ENCODE peak calls at places on chromosomes 5 and 9, in four cellular contexts. Z, O, Q and S are unnamed samples.

GRCh38 chr9:93114169-93114983 is 18.4 kb downstream of the CARD19 start:
- DNase-seq in Q (no peak), Z (no peak), O (no peak), S (peak; percentile 58)

GRCh38 chr5:149210229-149210628 is 61.4 kb upstream of the AFAP1L1 start:
- DNase-seq in Q (peak; percentile 44), Z (no peak), O (no peak), S (no peak)

GRCh38 chr5:103741984-103742383 is 179.4 kb upstream of the NUDT12 start:
- DNase-seq in O (no peak), Z (no peak), Q (no peak), S (no peak)

GRCh38 chr5:80191991-80192398 is 63.9 kb downstream of the SERINC5 start:
- DNase-seq in Q (no peak), Z (peak; percentile 31), O (no peak), S (peak; percentile 41)

GRCh38 chr9:112162644-112163413 is 12.3 kb downstream of the SUSD1 start:
- DNase-seq in Z (no peak), Q (no peak), O (no peak), S (no peak)

GRCh38 chr5:157562111-157562581 is 13.4 kb downstream of the ADAM19 start:
- DNase-seq in Q (no peak), Z (no peak), O (no peak), S (no peak)

GRCh38 chr5:140202610-140203009 is 27.6 kb downstream of the CYSTM1 start:
- DNase-seq in Q (no peak), O (no peak), Z (no peak), S (no peak)

GRCh38 chr5:15790446-15791005 is 290.5 kb downstream of the FBXL7 start:
- DNase-seq in Z (no peak), O (no peak), Q (no peak), S (no peak)

GRCh38 chr5:115192098-115192497 is 22.4 kb upstream of the TRIM36 start:
- DNase-seq in Z (no peak), Q (no peak), O (no peak), S (no peak)

GRCh38 chr5:150498971-150499370 is 9.0 kb upstream of the NDST1 start:
- DNase-seq in O (no peak), Z (no peak), Q (no peak), S (no peak)

GRCh38 chr5:140007311-140007710 is 35.8 kb downstream of the NRG2 start:
- DNase-seq in Z (no peak), Q (no peak), O (no peak), S (no peak)

GRCh38 chr9:99023831-99024230 is 80.1 kb downstream of the COL15A1 start:
- DNase-seq in Q (no peak), Z (no peak), O (no peak), S (no peak)

GRCh38 chr5:33832904-33833575 is 58.8 kb downstream of the ADAMTS12 start:
- DNase-seq in Q (no peak), Z (no peak), O (no peak), S (no peak)

GRCh38 chr5:67149933-67150523 is 46.6 kb downstream of the CD180 start:
- DNase-seq in O (no peak), Z (no peak), Q (no peak), S (no peak)

GRCh38 chr9:11319477-11320060 is 706.8 kb upstream of the PTPRD start:
- DNase-seq in O (no peak), Q (no peak), Z (no peak), S (no peak)

GRCh38 chr5:110909950-110910349 is 161.6 kb upstream of the TSLP start:
- DNase-seq in Q (no peak), O (no peak), Z (no peak), S (no peak)

GRCh38 chr5:175579742-175580432 is 78.0 kb upstream of the HRH2 start:
- DNase-seq in Z (no peak), O (no peak), Q (no peak), S (no peak)

GRCh38 chr9:97852399-97853055 is 499 bp upstream of the FOXE1 start:
- DNase-seq in O (no peak), Q (no peak), Z (no peak), S (no peak)

GRCh38 chr9:135516132-135516860 is 4.9 kb upstream of the LCN1 start:
- DNase-seq in Q (no peak), O (no peak), Z (no peak), S (no peak)

GRCh38 chr5:43171926-43172325 is 20.1 kb upstream of the NIM1K start:
- DNase-seq in Z (no peak), O (no peak), Q (no peak), S (no peak)

GRCh38 chr5:64690417-64691151 is at the start of gene SHISAL2B:
- DNase-seq in Q (no peak), O (no peak), Z (no peak), S (peak; percentile 4)

GRCh38 chr9:126436545-126437269 is 110.1 kb downstream of the MVB12B start:
- DNase-seq in Q (no peak), Z (no peak), O (no peak), S (no peak)

GRCh38 chr5:65926893-65927292 is 518 bp downstream of the ERBIN start:
- DNase-seq in Z (no peak), O (no peak), Q (no peak), S (no peak)

GRCh38 chr9:35333551-35333950 is 156.4 kb upstream of the RUSC2 start:
- DNase-seq in Z (no peak), Q (no peak), O (no peak), S (no peak)

GRCh38 chr5:23507278-23507685 is at the start of gene PRDM9:
- DNase-seq in Q (peak; percentile 61), Z (peak; percentile 10), O (no peak), S (no peak)

GRCh38 chr9:36150529-36151305 is 14.2 kb downstream of the GLIPR2 start:
- DNase-seq in Q (peak; percentile 29), Z (no peak), O (no peak), S (peak; percentile 64)

GRCh38 chr5:95923918-95924559 is 37.6 kb downstream of the ELL2 start:
- DNase-seq in Z (no peak), Q (no peak), O (peak; percentile 60), S (peak; percentile 39)

GRCh38 chr5:17441351-17441750 is 56.7 kb upstream of the TAF11L2 start:
- DNase-seq in Q (no peak), Z (no peak), O (no peak), S (no peak)

GRCh38 chr9:95336281-95336680 is 18.8 kb upstream of the FANCC start:
- DNase-seq in Z (no peak), O (no peak), Q (peak; percentile 30), S (no peak)

GRCh38 chr5:151134228-151134627 is 23.4 kb downstream of the ANXA6 start:
- DNase-seq in Z (no peak), Q (no peak), O (no peak), S (no peak)

GRCh38 chr9:3828495-3828894 is 302.7 kb upstream of the RFX3 start:
- DNase-seq in O (no peak), Q (no peak), Z (no peak), S (no peak)

GRCh38 chr5:136191304-136192014 is 1.5 kb downstream of the SMIM32 start:
- DNase-seq in Q (no peak), Z (no peak), O (no peak), S (peak; percentile 3)

GRCh38 chr9:85508616-85509015 is 233.1 kb downstream of the AGTPBP1 start:
- DNase-seq in O (no peak), Z (no peak), Q (peak; percentile 9), S (no peak)

GRCh38 chr9:2622361-2623045 is 916 bp downstream of the VLDLR start:
- DNase-seq in O (no peak), Z (no peak), Q (no peak), S (peak; percentile 51)

GRCh38 chr5:59661939-59662615 is 231.4 kb downstream of the PDE4D start:
- DNase-seq in Q (peak; percentile 57), O (no peak), Z (no peak), S (no peak)

GRCh38 chr9:130766904-130767262 is 68.2 kb upstream of the ABL1 start:
- DNase-seq in Q (no peak), O (no peak), Z (no peak), S (no peak)

GRCh38 chr5:115932991-115933390 is 29.3 kb upstream of the LVRN start:
- DNase-seq in Q (no peak), Z (no peak), O (no peak), S (no peak)

GRCh38 chr5:172885594-172886340 is 51.7 kb downstream of the ERGIC1 start:
- DNase-seq in O (no peak), Z (no peak), Q (no peak), S (no peak)

GRCh38 chr5:172886974-172887491 is 53.0 kb downstream of the ERGIC1 start:
- DNase-seq in Z (no peak), Q (peak; percentile 85), O (no peak), S (peak; percentile 96)

GRCh38 chr5:172890659-172891058 is 56.6 kb downstream of the ERGIC1 start:
- DNase-seq in Z (no peak), O (no peak), Q (no peak), S (no peak)

GRCh38 chr5:172886396-172886932 is 52.4 kb downstream of the ERGIC1 start:
- DNase-seq in Q (no peak), O (no peak), Z (no peak), S (no peak)

GRCh38 chr5:172887735-172888134 is 53.7 kb downstream of the ERGIC1 start:
- DNase-seq in Z (no peak), O (no peak), Q (no peak), S (no peak)
- TF ChIP-seq GABPA in Z (no peak), O (no peak), Q (no peak), S (no peak)

DNA sequence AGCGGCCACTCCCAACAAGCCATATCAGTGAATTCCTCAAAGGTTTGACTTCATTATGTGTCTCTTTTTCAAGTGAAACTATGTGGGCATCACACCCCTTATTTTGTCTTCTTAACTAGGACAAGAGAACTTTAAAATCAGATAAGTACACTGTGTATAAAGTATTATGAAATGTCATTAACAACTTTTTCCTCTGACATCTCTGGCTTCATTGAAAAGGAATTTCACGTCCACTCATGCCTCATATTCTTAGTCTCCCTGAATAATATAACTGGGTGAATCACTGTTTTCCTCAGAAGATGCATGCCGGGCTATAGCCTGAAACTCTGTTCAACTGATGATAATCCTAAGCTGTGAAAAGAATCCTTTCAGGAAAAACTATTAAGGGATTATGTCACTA is 415.8 kb downstream of the ACTL7B start:
- DNase-seq in O (no peak), Q (no peak), Z (no peak), S (no peak)
- TF ChIP-seq GABPA in O (no peak), Q (no peak), Z (no peak), S (no peak)

GRCh38 chr5:123452401-123452800 is 29.2 kb upstream of the CEP120 start:
- DNase-seq in O (no peak), Q (no peak), Z (no peak), S (no peak)
- TF ChIP-seq GABPA in O (no peak), Q (no peak), Z (no peak), S (no peak)

GRCh38 chr5:14231888-14232287 is 88.7 kb downstream of the TRIO start:
- DNase-seq in Z (no peak), Q (no peak), O (no peak), S (no peak)
- TF ChIP-seq GABPA in Z (no peak), Q (no peak), O (no peak), S (no peak)

DNA sequence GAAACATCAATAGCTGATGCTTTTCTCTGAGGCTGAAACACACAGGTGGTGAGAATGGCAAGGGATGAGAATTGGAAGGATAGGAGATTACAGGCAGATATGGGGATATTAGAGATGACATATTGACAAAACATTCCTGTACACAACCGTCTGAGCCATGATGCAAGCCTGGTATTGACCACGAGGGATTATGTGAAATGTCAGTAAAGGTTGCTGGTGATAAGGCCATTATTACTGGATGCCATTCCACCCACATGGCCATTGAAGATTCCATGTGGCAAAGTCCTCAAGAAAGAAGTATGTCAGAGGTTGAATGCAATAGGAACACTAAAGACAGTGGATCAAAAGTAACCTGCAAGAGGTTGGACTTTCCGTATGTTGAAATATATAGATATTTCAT is 15.7 kb downstream of the GRAMD2B start:
- DNase-seq in Q (no peak), O (no peak), Z (no peak), S (no peak)
- TF ChIP-seq GABPA in Q (no peak), O (no peak), Z (no peak), S (no peak)